ENCODE peak calls at places on chromosomes 11 and 22, in four cellular contexts. P, X, N and L are unnamed samples.

GRCh38 chr11:103170865-103171264 is 61.6 kb downstream of the DYNC2H1 start:
- DNase-seq in P (no peak), X (no peak), N (peak; percentile 61), L (no peak)

GRCh38 chr11:9834281-9834680 is 170.4 kb downstream of the SWAP70 start:
- DNase-seq in P (no peak), X (no peak), N (no peak), L (no peak)

GRCh38 chr22:50524664-50525103 is 714 bp downstream of the SCO2 start:
- DNase-seq in P (no peak), X (no peak), N (no peak), L (no peak)

GRCh38 chr11:62996271-62996670 is 11.5 kb upstream of the SLC22A6 start:
- DNase-seq in P (no peak), X (no peak), N (no peak), L (no peak)

GRCh38 chr11:44611687-44612437 is 46.4 kb downstream of the CD82 start:
- DNase-seq in P (no peak), X (no peak), N (no peak), L (no peak)

GRCh38 chr22:20094158-20094807 is 14.2 kb downstream of the DGCR8 start:
- DNase-seq in P (no peak), X (no peak), N (no peak), L (no peak)

GRCh38 chr22:19641254-19641982 is 72.9 kb upstream of the SEPTIN5 start:
- DNase-seq in P (peak; percentile 36), X (peak; percentile 91), N (no peak), L (no peak)

GRCh38 chr11:1221848-1222311 is 986 bp upstream of the MUC5B start:
- DNase-seq in P (no peak), X (no peak), N (no peak), L (no peak)

GRCh38 chr22:29570456-29570855 is 10.5 kb downstream of the NIPSNAP1 start:
- DNase-seq in P (no peak), X (no peak), N (no peak), L (no peak)

GRCh38 chr11:128603003-128603715 is 15.8 kb upstream of the ETS1 start:
- DNase-seq in P (no peak), X (no peak), N (no peak), L (no peak)

GRCh38 chr11:26276798-26277424 is 55.0 kb upstream of the ANO3 start:
- DNase-seq in P (peak; percentile 10), X (peak; percentile 87), N (peak; percentile 82), L (no peak)

GRCh38 chr11:131886201-131886600 is 515.8 kb downstream of the NTM start:
- DNase-seq in P (no peak), X (no peak), N (no peak), L (no peak)

GRCh38 chr11:72821920-72822799 is 7.9 kb downstream of the ATG16L2 start:
- DNase-seq in P (peak; percentile 94), X (peak; percentile 96), N (peak; percentile 77), L (no peak)

GRCh38 chr11:10386361-10386760 is 68.7 kb upstream of the AMPD3 start:
- DNase-seq in P (no peak), X (no peak), N (no peak), L (no peak)

GRCh38 chr11:121329786-121330395 is 37.3 kb downstream of the SC5D start:
- DNase-seq in P (no peak), X (no peak), N (no peak), L (no peak)

GRCh38 chr11:35236667-35237003 is 97.7 kb downstream of the CD44 start:
- DNase-seq in P (no peak), X (no peak), N (peak; percentile 52), L (no peak)

GRCh38 chr11:29321293-29322132 is 695.3 kb downstream of the KCNA4 start:
- DNase-seq in P (no peak), X (no peak), N (peak; percentile 58), L (no peak)

GRCh38 chr22:39458443-39459083 is 1.8 kb downstream of the MGAT3 start:
- DNase-seq in P (no peak), X (no peak), N (no peak), L (no peak)

GRCh38 chr11:4072668-4073285 is 21.8 kb upstream of the RRM1 start:
- DNase-seq in P (peak; percentile 67), X (peak; percentile 87), N (peak; percentile 82), L (no peak)

GRCh38 chr11:131430466-131431176 is 60.2 kb downstream of the NTM start:
- DNase-seq in P (no peak), X (no peak), N (peak; percentile 1), L (no peak)

GRCh38 chr11:104573431-104573830 is 324.8 kb downstream of the CASP12 start:
- DNase-seq in P (no peak), X (no peak), N (peak; percentile 78), L (peak; percentile 15)

GRCh38 chr11:123434911-123435310 is 4.8 kb downstream of the GRAMD1B start:
- DNase-seq in P (no peak), X (peak; percentile 53), N (no peak), L (no peak)

GRCh38 chr11:125451400-125452124 is 44.5 kb downstream of the FEZ1 start:
- DNase-seq in P (no peak), X (peak; percentile 96), N (no peak), L (no peak)

GRCh38 chr22:22195265-22196017 is 49.1 kb upstream of the VPREB1 start:
- DNase-seq in P (peak; percentile 64), X (peak; percentile 96), N (peak; percentile 57), L (peak; percentile 45)

GRCh38 chr11:45155058-45155551 is 8.7 kb downstream of the PRDM11 start:
- DNase-seq in P (no peak), X (no peak), N (peak; percentile 20), L (no peak)

GRCh38 chr11:61004841-61005240 is 33.4 kb downstream of the CD6 start:
- DNase-seq in P (no peak), X (no peak), N (no peak), L (no peak)

GRCh38 chr11:71379722-71380121 is 68.5 kb downstream of the DHCR7 start:
- DNase-seq in P (no peak), X (no peak), N (no peak), L (no peak)

GRCh38 chr11:93849751-93850584 is 450 bp downstream of the VSTM5 start:
- DNase-seq in P (no peak), X (peak; percentile 66), N (peak; percentile 33), L (no peak)

GRCh38 chr11:45609902-45610301 is 55.5 kb downstream of the CHST1 start:
- DNase-seq in P (no peak), X (no peak), N (no peak), L (no peak)

GRCh38 chr22:28917747-28918543 is 34.6 kb downstream of the ZNRF3 start:
- DNase-seq in P (peak; percentile 7), X (peak; percentile 54), N (peak; percentile 26), L (no peak)

GRCh38 chr22:36234211-36234610 is 5.1 kb downstream of the APOL2 start:
- DNase-seq in P (no peak), X (no peak), N (no peak), L (no peak)

GRCh38 chr22:28207281-28208030 is 288.4 kb upstream of the PITPNB start:
- DNase-seq in P (no peak), X (no peak), N (peak; percentile 20), L (no peak)

GRCh38 chr11:73055002-73055401 is 87.1 kb downstream of the FCHSD2 start:
- DNase-seq in P (no peak), X (no peak), N (no peak), L (no peak)

GRCh38 chr22:20999350-21000214 is 2.3 kb downstream of the THAP7 start:
- DNase-seq in P (no peak), X (no peak), N (no peak), L (no peak)

GRCh38 chr11:37394236-37394870 is 796.3 kb upstream of the RAG2 start:
- DNase-seq in P (no peak), X (no peak), N (no peak), L (no peak)

GRCh38 chr11:130146797-130147196 is 12.8 kb upstream of the ST14 start:
- DNase-seq in P (no peak), X (no peak), N (no peak), L (no peak)

GRCh38 chr11:130144129-130144528 is 15.5 kb upstream of the ST14 start:
- DNase-seq in P (no peak), X (no peak), N (no peak), L (no peak)

GRCh38 chr11:130145328-130145812 is 14.2 kb upstream of the ST14 start:
- DNase-seq in P (no peak), X (no peak), N (no peak), L (no peak)

GRCh38 chr11:130144721-130145327 is 14.8 kb upstream of the ST14 start:
- DNase-seq in P (no peak), X (peak; percentile 44), N (no peak), L (no peak)

GRCh38 chr11:130145975-130146776 is 13.4 kb upstream of the ST14 start:
- DNase-seq in P (peak; percentile 52), X (peak; percentile 95), N (peak; percentile 31), L (peak; percentile 80)
- TF ChIP-seq CTCF in P (peak; percentile 25), X (peak; percentile 36), N (peak; percentile 24), L (peak; percentile 67)

GRCh38 chr11:74952752-74953151 is 3.7 kb downstream of the SPCS2 start:
- DNase-seq in P (no peak), X (no peak), N (no peak), L (no peak)
- H3K4me3 ChIP-seq in P (no peak overlapping the region), X (no peak overlapping the region), N (no peak overlapping the region), L (no peak overlapping the region)

DNA sequence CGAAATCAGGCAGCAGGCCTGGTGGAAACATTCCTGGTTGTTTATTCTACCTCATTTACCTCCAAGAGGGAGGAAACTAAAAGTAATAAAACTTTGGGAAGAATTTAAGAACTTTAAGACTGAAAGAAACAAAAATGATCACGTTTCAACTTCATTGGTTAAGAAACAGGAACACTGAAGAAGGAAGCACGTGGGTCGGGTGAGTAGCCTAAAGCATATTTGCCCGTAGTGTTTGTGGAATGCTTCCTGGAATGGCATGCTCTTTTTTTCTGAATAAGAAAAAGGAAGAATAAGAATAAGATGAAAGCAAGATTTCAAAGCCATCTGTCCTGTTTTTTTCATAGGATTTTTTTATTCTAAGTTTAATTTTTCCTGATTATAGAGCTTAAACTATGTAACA is 83.1 kb downstream of the WNT11 start:
- DNase-seq in P (no peak), X (peak; percentile 55), N (no peak), L (no peak)
- TF ChIP-seq CTCF in P (no peak), X (no peak), N (no peak), L (no peak)

DNA sequence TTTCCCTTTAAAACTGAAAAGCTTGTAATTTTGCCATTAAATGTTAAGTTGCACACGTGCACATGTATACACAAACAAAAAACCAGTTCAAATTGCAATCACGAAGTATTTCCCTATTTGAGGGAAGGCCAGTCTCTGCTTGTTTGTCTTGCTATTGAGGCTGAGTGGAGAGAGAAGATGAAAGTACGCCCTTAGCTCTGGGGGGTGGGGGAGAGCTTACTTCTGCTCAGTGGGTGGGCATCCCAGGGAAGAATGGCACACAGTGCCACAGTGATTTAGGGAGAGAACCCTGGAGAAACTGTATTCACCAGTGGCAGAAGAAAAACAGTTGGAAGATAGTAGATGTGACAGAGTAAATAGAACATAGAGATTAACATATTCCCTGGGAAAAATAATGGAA is 8.7 kb downstream of the YAP1 start:
- DNase-seq in P (no peak), X (peak; percentile 46), N (no peak), L (no peak)
- H3K4me3 ChIP-seq in P (peak overlapping the region; percentile 11), X (peak overlapping the region; percentile 2), N (no peak overlapping the region), L (peak overlapping the region; percentile 21)

GRCh38 chr11:2562897-2563215 is 118.0 kb downstream of the KCNQ1 start:
- DNase-seq in P (no peak), X (no peak), N (no peak), L (no peak)
- TF ChIP-seq CTCF in P (no peak), X (no peak), N (no peak), L (no peak)

GRCh38 chr22:37674248-37674647 is 1.2 kb upstream of the LGALS1 start:
- DNase-seq in P (no peak), X (no peak), N (no peak), L (no peak)
- H3K4me3 ChIP-seq in P (no peak overlapping the region), X (no peak overlapping the region), N (no peak overlapping the region), L (no peak overlapping the region)